ENCODE peak calls at places on chromosomes 11 and 22, in six cellular contexts. L is HCT116, O is Peyer's patch, S is body of pancreas, A is heart right ventricle, E is pancreas. H is an unnamed sample.

GRCh38 chr11:19810852-19811251 is 98.2 kb downstream of the NAV2 start:
- DNase-seq in E (no peak), L (no peak), O (no peak), S (no peak), A (no peak), H (no peak)

GRCh38 chr22:19527321-19527721 is 3.1 kb upstream of the CLDN5 start:
- DNase-seq in A (no peak), L (no peak), E (no peak), O (no peak), S (no peak), H (no peak)

GRCh38 chr11:84720706-84721402 is 906.3 kb downstream of the DLG2 start:
- DNase-seq in E (peak; percentile 47), O (no peak), S (peak; percentile 48), A (peak; percentile 12), L (no peak), H (no peak)

GRCh38 chr11:77351281-77351905 is 49.9 kb upstream of the GDPD4 start:
- DNase-seq in E (no peak), L (no peak), S (no peak), O (no peak), A (no peak), H (no peak)

GRCh38 chr11:122207921-122208764 is 92.1 kb upstream of the BLID start:
- DNase-seq in O (no peak), S (no peak), E (no peak), A (no peak), L (no peak), H (no peak)

GRCh38 chr11:44112083-44112865 is 16.8 kb downstream of the EXT2 start:
- DNase-seq in S (no peak), E (no peak), L (no peak), O (no peak), A (peak; percentile 48), H (no peak)

GRCh38 chr11:111913031-111913861 is 712 bp downstream of the HSPB2 start:
- DNase-seq in A (peak; percentile 40), O (no peak), E (no peak), L (no peak), S (no peak), H (no peak)

GRCh38 chr11:112345708-112346107 is 85.0 kb upstream of the PLET1 start:
- DNase-seq in S (no peak), A (no peak), E (no peak), L (no peak), O (no peak), H (no peak)

DNA sequence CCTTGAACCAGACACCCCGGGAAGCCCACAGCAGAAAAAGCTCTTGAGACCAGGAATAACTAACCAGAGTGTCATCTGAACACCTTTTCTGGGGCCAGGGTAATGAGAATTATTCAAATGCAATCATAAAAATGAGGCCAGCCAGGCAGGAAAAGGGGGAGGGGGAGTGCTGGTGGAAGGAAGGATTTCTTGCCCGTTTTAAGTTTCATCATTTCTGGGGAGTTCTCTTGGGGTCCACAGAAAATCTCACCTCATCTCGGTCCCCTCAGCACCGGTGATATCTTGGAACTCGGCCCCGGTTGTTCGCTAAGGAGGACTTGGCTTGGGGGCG is 495 bp upstream of the PKNOX2 start:
- DNase-seq in A (no peak), S (no peak), E (no peak), L (no peak), O (no peak), H (no peak)
- H3K4me3 ChIP-seq in A (peak overlapping the region; percentile 68), S (no peak overlapping the region), E (peak overlapping the region; percentile 64), L (no peak overlapping the region), O (no peak overlapping the region), H (no peak overlapping the region)

GRCh38 chr22:25890651-25891050 is 148.7 kb downstream of the MYO18B start:
- DNase-seq in S (no peak), L (no peak), E (no peak), O (no peak), A (no peak), H (no peak)

GRCh38 chr22:25895678-25896077 is 153.7 kb downstream of the MYO18B start:
- DNase-seq in O (no peak), S (no peak), L (no peak), E (no peak), A (no peak), H (no peak)

GRCh38 chr22:25896098-25896497 is 154.1 kb downstream of the MYO18B start:
- DNase-seq in S (no peak), O (no peak), A (no peak), E (no peak), L (no peak), H (no peak)

GRCh38 chr22:25896592-25896991 is 154.6 kb downstream of the MYO18B start:
- DNase-seq in L (no peak), O (no peak), S (no peak), E (no peak), A (no peak), H (no peak)

GRCh38 chr22:25892678-25893077 is 150.7 kb downstream of the MYO18B start:
- DNase-seq in L (no peak), E (no peak), O (no peak), S (no peak), A (no peak), H (no peak)
- TF ChIP-seq CTCF in L (no peak), E (no peak), O (no peak), S (no peak), A (no peak), H (no peak)

GRCh38 chr22:20920881-20921203 is 3.6 kb downstream of the CRKL start:
- DNase-seq in E (no peak), S (no peak), L (no peak), A (no peak), O (no peak), H (no peak)
- H3K36me3 ChIP-seq in E (no peaks in the 10 kb centered on the region), S (no peaks in the 10 kb centered on the region), L (peaks cover 7% of the 10 kb centered on the region), A (no peaks in the 10 kb centered on the region), O (no peaks in the 10 kb centered on the region), H (no peaks in the 10 kb centered on the region)

DNA sequence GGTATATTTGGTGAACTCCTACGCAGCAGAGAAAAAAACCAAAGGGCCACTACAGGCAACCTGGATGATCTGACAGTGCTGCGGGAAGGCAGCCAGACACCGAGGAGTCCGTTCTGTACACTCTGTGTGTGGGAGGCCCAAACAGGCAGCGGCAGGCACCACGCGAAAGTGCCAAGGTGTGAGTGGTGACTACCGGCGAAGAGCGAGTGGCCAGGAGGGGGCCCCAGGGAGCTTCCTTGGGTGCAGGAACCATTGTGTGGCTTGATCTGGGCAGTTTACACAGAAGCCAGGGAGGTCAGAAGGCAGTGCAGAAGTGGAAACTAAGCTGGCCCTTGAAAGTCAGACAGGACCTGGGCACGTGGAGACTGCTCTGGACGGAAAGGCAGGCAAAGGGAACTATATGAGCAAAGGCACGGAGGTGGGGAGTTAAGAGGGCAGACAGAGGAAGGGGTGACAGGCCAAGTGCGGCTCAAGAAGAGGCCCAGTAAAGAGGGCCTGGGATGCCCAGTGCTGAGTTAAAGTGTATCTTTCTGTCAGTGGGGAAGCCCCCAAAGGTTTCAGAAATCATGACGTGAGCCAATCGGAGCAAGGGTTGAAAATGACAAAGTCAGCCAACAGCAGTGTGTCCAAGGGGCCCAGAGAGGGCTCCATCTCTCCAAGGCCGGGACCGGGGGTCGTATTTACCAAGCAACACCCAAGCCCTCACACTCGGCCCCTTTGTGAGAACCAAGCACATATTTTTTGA is 10.6 kb downstream of the TMEM184B start:
- DNase-seq in S (peak; percentile 67), E (peak; percentile 57), L (no peak), A (no peak), O (peak; percentile 54), H (no peak)
- H3K4me3 ChIP-seq in S (no peak overlapping the region), E (no peak overlapping the region), L (no peak overlapping the region), A (no peak overlapping the region), O (no peak overlapping the region), H (no peak overlapping the region)

DNA sequence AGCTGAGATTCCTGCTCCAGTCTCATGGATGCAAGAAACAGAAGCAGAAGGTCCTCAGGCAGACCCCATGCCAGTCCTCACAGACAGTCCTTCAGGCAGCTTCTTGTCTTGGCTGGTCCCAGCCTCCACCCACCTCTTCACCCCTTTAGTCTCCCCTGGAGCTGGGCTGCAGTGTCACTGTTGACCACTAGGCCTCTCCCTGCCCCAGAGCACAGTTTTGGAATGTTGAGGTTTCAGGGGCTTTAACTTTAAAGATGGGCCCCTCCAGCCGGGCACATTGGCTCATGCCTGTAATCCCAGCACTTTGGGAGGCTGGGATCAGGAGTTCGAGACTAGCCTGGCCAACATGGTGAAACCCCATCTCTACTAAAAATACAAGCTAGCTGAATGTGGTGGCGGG is 39.5 kb upstream of the GCAT start:
- DNase-seq in E (no peak), L (no peak), A (no peak), S (no peak), O (no peak), H (no peak)
- TF ChIP-seq CTCF in E (no peak), L (peak; percentile 59), A (no peak), S (no peak), O (no peak), H (peak; percentile 28)

GRCh38 chr11:12882670-12883069 is 126.4 kb upstream of the RASSF10 start:
- DNase-seq in A (no peak), S (no peak), E (no peak), L (no peak), O (no peak), H (no peak)
- H3K36me3 ChIP-seq in A (no peaks in the 10 kb centered on the region), S (peaks cover 2% of the 10 kb centered on the region), E (peaks cover 18% of the 10 kb centered on the region), L (peaks cover 28% of the 10 kb centered on the region), O (no peaks in the 10 kb centered on the region), H (no peaks in the 10 kb centered on the region)

GRCh38 chr11:48051217-48051848 is 71.0 kb downstream of the PTPRJ start:
- DNase-seq in L (no peak), A (no peak), S (no peak), O (peak; percentile 27), E (no peak), H (no peak)

GRCh38 chr11:48054994-48055291 is 74.6 kb downstream of the PTPRJ start:
- DNase-seq in L (no peak), O (no peak), S (no peak), A (no peak), E (no peak), H (no peak)

GRCh38 chr11:48055292-48056132 is 75.2 kb downstream of the PTPRJ start:
- DNase-seq in O (peak; percentile 72), E (no peak), A (no peak), S (no peak), L (no peak), H (peak; percentile 96)

GRCh38 chr11:48050304-48050703 is 69.9 kb downstream of the PTPRJ start:
- DNase-seq in L (no peak), E (no peak), S (no peak), O (no peak), A (no peak), H (no peak)

DNA sequence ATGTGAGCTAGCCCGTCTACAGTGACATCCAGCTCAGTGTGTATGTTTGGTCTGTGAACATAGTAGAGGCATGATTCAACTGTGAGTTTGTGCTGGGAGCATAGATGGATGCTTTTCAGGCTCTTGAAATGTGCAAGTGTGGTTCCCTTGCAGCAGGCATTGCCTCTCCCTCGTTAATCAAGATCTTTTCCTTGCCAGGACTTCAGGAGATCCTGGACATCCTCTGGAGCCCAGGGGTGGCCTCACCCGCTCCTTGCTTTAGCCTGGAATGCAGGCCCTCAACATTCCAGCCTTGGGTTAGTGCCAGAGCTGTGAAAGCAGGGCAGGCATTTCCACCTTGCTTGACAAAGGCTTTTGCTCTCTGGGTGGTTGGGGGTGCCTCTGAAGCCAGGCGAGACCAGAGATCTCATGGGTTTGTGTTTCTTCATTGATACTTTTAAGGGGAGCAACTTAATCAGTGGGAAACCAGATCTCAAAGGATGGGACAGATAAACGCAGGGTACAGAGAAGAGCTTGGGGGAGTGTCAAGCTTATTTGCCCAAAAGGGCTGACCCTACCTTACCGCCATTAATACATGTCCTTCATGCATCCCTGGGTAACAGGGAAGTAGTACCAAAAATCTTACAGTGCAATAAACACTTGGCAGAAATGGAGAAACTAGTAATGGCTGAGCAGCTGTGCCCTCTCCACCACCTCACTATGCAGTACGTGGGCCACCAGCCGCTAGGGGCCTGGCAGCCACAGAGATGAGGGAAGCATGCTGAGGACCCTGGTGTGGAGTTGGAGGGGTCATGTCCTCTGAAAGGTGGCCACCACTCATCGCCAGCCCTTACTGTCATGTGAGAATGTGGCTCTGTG is 72.1 kb downstream of the PTPRJ start:
- DNase-seq in A (no peak), L (peak; percentile 19), O (no peak), E (peak; percentile 49), S (peak; percentile 60), H (peak; percentile 44)
- H3K4me3 ChIP-seq in A (no peak overlapping the region), L (peak overlapping the region; percentile 30), O (no peak overlapping the region), E (no peak overlapping the region), S (no peak overlapping the region), H (no peak overlapping the region)